ENCODE peak calls at places on chromosomes 11 and 22, in six cellular contexts. U is left ventricle myocardium inferior, Y is tibial artery, W is neuronal stem cell, Q is fibroblast of villous mesenchyme, P is PC-9. H is an unnamed sample.

GRCh38 chr11:6443269-6444003 is 2.6 kb upstream of the HPX start:
- DNase-seq in U (peak), Y (peak), W (peak), Q (peak), P (no peak), H (no peak)

GRCh38 chr11:111631666-111632039 is 29.4 kb downstream of the SIK2 start:
- DNase-seq in U (no peak), Y (no peak), W (no peak), Q (peak), P (no peak), H (peak)

GRCh38 chr11:95897731-95898130 is 26.2 kb downstream of the MTMR2 start:
- DNase-seq in U (no peak), Y (no peak), W (no peak), Q (no peak), P (no peak), H (no peak)

GRCh38 chr11:12537778-12538401 is 136.3 kb upstream of the TEAD1 start:
- DNase-seq in U (no peak), Y (peak), W (no peak), Q (peak), P (no peak), H (no peak)

GRCh38 chr11:69588270-69588669 is 52.7 kb upstream of the CCND1 start:
- DNase-seq in U (no peak), Y (no peak), W (no peak), Q (peak), P (no peak), H (no peak)

GRCh38 chr11:14974723-14975587 is 2.8 kb upstream of the CALCA start:
- DNase-seq in U (peak), Y (no peak), W (peak), Q (peak), P (no peak), H (no peak)

GRCh38 chr22:23113067-23113846 is 28.5 kb downstream of the RSPH14 start:
- DNase-seq in U (peak), Y (no peak), W (no peak), Q (peak), P (no peak), H (no peak)

GRCh38 chr11:46142561-46142960 is 21.3 kb upstream of the PHF21A start:
- DNase-seq in U (no peak), Y (no peak), W (no peak), Q (no peak), P (no peak), H (no peak)

GRCh38 chr11:121591405-121592033 is 138.8 kb upstream of the SORL1-AS1 start:
- DNase-seq in U (no peak), Y (peak), W (peak), Q (peak), P (no peak), H (no peak)

GRCh38 chr22:49827853-49828598 is at the start of gene BRD1:
- DNase-seq in U (peak), Y (no peak), W (peak), Q (peak), P (no peak), H (no peak)

GRCh38 chr22:46500201-46500600 is 37.2 kb downstream of the CELSR1 start:
- DNase-seq in U (no peak), Y (no peak), W (peak), Q (no peak), P (no peak), H (no peak)

GRCh38 chr22:42997577-42997976 is 17.4 kb downstream of the PACSIN2 start:
- DNase-seq in U (no peak), Y (no peak), W (no peak), Q (peak), P (no peak), H (no peak)

GRCh38 chr11:60913793-60914619 is at the start of gene TMEM109:
- DNase-seq in U (peak), Y (peak), W (peak), Q (peak), P (peak), H (no peak)

GRCh38 chr11:8036002-8036802 is 44.8 kb upstream of the TUB start:
- DNase-seq in U (no peak), Y (no peak), W (no peak), Q (no peak), P (no peak), H (no peak)

GRCh38 chr11:93244018-93244417 is 46.2 kb upstream of the SLC36A4 start:
- DNase-seq in U (no peak), Y (no peak), W (no peak), Q (no peak), P (no peak), H (no peak)

GRCh38 chr22:29377979-29378378 is 10.4 kb downstream of the AP1B1 start:
- DNase-seq in U (no peak), Y (no peak), W (no peak), Q (no peak), P (peak), H (no peak)

GRCh38 chr22:41831828-41832552 is 915 bp upstream of the SREBF2 start:
- DNase-seq in U (no peak), Y (no peak), W (peak), Q (no peak), P (no peak), H (no peak)

GRCh38 chr11:48001438-48002021 is 21.2 kb downstream of the PTPRJ start:
- DNase-seq in U (no peak), Y (no peak), W (no peak), Q (peak), P (no peak), H (no peak)

GRCh38 chr11:122772945-122773344 is 65.4 kb upstream of the CRTAM start:
- DNase-seq in U (no peak), Y (no peak), W (no peak), Q (peak), P (no peak), H (no peak)

GRCh38 chr11:1070594-1071462 is 3.8 kb upstream of the MUC2 start:
- DNase-seq in U (no peak), Y (peak), W (no peak), Q (no peak), P (no peak), H (no peak)

DNA sequence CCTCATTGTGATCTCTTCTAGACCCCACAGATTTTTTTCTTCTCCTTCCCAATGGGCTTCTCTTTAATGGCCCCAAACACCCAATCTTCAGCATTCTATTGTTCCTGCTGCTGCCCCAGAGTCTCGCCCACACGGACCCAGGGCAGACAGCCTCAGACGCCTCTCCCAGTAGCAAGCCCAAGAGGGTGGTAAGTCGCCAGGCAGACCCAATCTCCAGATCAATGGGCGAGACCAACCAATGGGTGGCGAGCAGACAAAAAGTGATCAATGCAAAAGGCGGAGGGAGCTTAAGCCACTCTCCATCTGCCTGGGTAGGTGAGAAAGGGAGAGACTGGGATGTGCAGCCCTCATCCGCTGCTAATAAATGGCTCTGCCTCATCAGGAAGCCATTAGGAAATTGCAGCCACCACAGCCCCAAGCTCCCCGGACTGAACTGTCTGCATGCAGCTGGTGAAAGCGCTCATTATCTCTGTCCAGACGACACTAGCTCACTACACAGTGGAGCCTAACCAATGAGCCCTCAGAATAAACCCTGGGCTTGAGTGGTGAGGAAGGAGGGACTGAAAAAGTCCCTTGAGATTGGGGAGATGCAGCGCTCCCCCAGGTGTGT is 81.8 kb downstream of the ETS1 start:
- DNase-seq in U (no peak), Y (no peak), W (no peak), Q (no peak), P (no peak), H (no peak)
- H3K4me3 ChIP-seq in U (peak), Y (no peak), W (no peak), Q (no peak), P (no peak), H (no peak)

GRCh38 chr11:65786786-65787636 is at the start of gene OVOL1:
- DNase-seq in U (no peak), Y (no peak), W (no peak), Q (no peak), P (peak), H (no peak)
- H3K4me3 ChIP-seq in U (peak), Y (no peak), W (peak), Q (no peak), P (peak), H (no peak)

DNA sequence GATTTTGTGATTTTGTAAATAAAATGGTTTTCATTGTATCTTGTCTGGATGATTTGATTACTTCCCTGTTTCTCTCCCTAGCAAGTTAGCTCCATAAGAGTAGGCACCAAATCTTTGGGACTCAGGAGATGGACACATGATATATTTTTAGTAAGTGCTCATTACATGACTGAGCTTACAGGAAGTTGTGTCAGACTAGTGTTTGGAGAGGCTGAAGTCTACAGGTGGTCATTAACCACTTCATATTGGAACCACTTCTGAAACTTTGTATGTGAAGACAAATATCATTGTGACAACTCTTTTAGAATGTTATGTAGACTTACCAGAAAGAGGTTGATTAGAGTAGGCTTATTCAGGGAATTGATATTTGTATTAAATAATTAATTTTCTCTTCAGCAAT is 19.1 kb downstream of the ARHGAP42 start:
- DNase-seq in U (no peak), Y (no peak), W (no peak), Q (no peak), P (no peak), H (no peak)
- H3K4me3 ChIP-seq in U (no peak), Y (no peak), W (no peak), Q (no peak), P (no peak), H (no peak)

GRCh38 chr11:94400075-94400838 is 962 bp downstream of the GPR83 start:
- DNase-seq in U (no peak), Y (no peak), W (no peak), Q (no peak), P (no peak), H (no peak)

GRCh38 chr11:94401773-94402265 is 600 bp upstream of the GPR83 start:
- DNase-seq in U (no peak), Y (no peak), W (peak), Q (no peak), P (no peak), H (no peak)

GRCh38 chr11:94396282-94396681 is 4.9 kb downstream of the GPR83 start:
- DNase-seq in U (no peak), Y (no peak), W (no peak), Q (no peak), P (no peak), H (no peak)

GRCh38 chr11:94400839-94401772 is at the start of gene GPR83:
- DNase-seq in U (peak), Y (no peak), W (peak), Q (no peak), P (no peak), H (no peak)

DNA sequence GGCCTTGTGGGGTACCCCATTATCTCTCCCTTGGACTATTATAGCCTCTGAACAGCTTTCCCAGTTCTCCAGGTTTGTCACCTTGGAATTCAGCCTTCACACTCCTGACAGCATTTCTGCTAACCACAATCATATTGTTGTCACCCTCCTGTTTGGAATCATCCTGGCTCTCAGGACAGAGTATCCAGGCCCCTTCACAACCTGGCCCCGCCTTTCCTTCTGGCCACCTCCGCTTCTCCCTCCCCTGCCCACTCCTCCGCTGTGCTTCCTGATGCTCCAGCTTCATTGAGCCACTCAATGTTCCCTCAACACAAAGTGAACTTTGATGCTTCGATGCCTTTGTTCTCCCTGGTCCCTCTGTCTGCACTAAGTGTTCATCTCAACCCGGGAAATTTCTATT is 3.1 kb downstream of the GPR83 start:
- DNase-seq in U (no peak), Y (no peak), W (no peak), Q (no peak), P (no peak), H (no peak)
- H3K4me3 ChIP-seq in U (no peak), Y (no peak), W (no peak), Q (no peak), P (no peak), H (no peak)

GRCh38 chr11:66420671-66421476 is at the start of gene NPAS4:
- DNase-seq in U (no peak), Y (no peak), W (no peak), Q (no peak), P (no peak), H (no peak)
- H3K4me3 ChIP-seq in U (no peak), Y (no peak), W (peak), Q (no peak), P (no peak), H (no peak)

GRCh38 chr22:44380716-44381500 is 68.2 kb upstream of the SHISAL1 start:
- DNase-seq in U (no peak), Y (no peak), W (no peak), Q (no peak), P (no peak), H (no peak)
- H3K4me3 ChIP-seq in U (no peak), Y (no peak), W (no peak), Q (no peak), P (no peak), H (no peak)

DNA sequence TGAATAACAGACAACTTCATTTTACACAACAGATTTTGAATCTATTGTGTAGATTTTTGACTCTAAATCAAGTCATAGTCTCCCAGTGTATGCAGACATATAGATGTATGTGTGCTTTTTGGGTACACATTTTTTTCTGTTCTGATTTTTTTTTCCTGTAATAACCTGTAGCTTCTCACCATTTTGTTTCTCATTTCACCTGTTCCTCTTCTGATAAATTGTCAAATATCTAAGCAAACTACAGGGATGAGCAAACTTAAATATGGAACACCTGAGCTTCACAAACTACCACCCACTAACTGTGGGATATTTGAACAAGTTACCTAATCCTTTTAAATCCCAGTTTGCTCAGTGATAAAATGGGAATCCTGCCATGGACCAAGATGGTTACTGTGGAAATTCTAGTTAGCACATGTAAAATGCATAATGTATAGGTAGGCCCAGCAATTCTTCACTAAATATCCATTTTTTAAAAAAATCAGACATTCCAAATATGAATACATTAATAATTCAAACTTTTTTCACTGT is 15.7 kb downstream of the LGR4 start:
- DNase-seq in U (no peak), Y (no peak), W (no peak), Q (no peak), P (no peak), H (no peak)
- H3K4me3 ChIP-seq in U (no peak), Y (no peak), W (no peak), Q (no peak), P (no peak), H (no peak)

GRCh38 chr11:68039526-68040086 is 781 bp downstream of the TCIRG1 start:
- DNase-seq in U (no peak), Y (no peak), W (no peak), Q (no peak), P (no peak), H (no peak)

GRCh38 chr11:68041617-68042218 is 2.9 kb downstream of the TCIRG1 start:
- DNase-seq in U (no peak), Y (peak), W (no peak), Q (no peak), P (no peak), H (no peak)

GRCh38 chr11:68040121-68040956 is 1.5 kb downstream of the TCIRG1 start:
- DNase-seq in U (peak), Y (peak), W (no peak), Q (peak), P (peak), H (no peak)

GRCh38 chr11:68042219-68043028 is 3.6 kb downstream of the TCIRG1 start:
- DNase-seq in U (no peak), Y (peak), W (no peak), Q (no peak), P (no peak), H (no peak)

GRCh38 chr11:68040957-68041591 is 2.2 kb downstream of the TCIRG1 start:
- DNase-seq in U (no peak), Y (peak), W (no peak), Q (no peak), P (no peak), H (no peak)
- H3K4me3 ChIP-seq in U (peak), Y (peak), W (peak), Q (peak), P (peak), H (no peak)